ENCODE peak calls at places on chromosomes 5 and 9, in four cellular contexts. P is naive thymus-derived CD4-positive, alpha-beta T cell; Z is PC-9; V is aorta. N is an unnamed sample. For H3K27me3, the result is how much of the 10 kb centered on the place peaks cover.

GRCh38 chr5:148873690-148874485 is 47.5 kb downstream of the ADRB2 start:
- DNase-seq in V (no peak), P (no peak), Z (no peak), N (no peak)

GRCh38 chr9:79236466-79236865 is 335.3 kb upstream of the TLE4 start:
- DNase-seq in P (no peak), Z (no peak), V (no peak), N (no peak)

GRCh38 chr5:134458234-134458633 is 46.6 kb upstream of the CDKN2AIPNL start:
- DNase-seq in Z (no peak), V (peak), P (no peak), N (no peak)

GRCh38 chr9:35757527-35758275 is 3.6 kb upstream of the MSMP start:
- DNase-seq in P (no peak), V (no peak), Z (no peak), N (no peak)

GRCh38 chr9:121440265-121440664 is 59.4 kb downstream of the GGTA1 start:
- DNase-seq in V (no peak), P (no peak), Z (no peak), N (no peak)

GRCh38 chr9:131432597-131433301 is 38.9 kb downstream of the PRRC2B start:
- DNase-seq in V (no peak), P (no peak), Z (no peak), N (peak)

GRCh38 chr5:7813007-7813406 is 37.9 kb downstream of the CFAP90 start:
- DNase-seq in P (no peak), V (no peak), Z (no peak), N (no peak)

GRCh38 chr5:90224342-90224741 is 185.2 kb downstream of the CETN3 start:
- DNase-seq in P (no peak), Z (no peak), V (no peak), N (no peak)

GRCh38 chr5:74394924-74395880 is 245.3 kb downstream of the ENC1 start:
- DNase-seq in Z (peak), V (no peak), P (no peak), N (no peak)

GRCh38 chr5:112742424-112742823 is 4.7 kb downstream of the APC start:
- DNase-seq in V (no peak), Z (no peak), P (no peak), N (no peak)

GRCh38 chr9:33800886-33801285 is 5.5 kb downstream of the PRSS3 start:
- DNase-seq in P (no peak), Z (no peak), V (no peak), N (no peak)

GRCh38 chr5:151094054-151094858 is 13.4 kb upstream of the TNIP1 start:
- DNase-seq in Z (peak), P (no peak), V (no peak), N (no peak)

GRCh38 chr5:72951850-72952468 is 3.9 kb upstream of the FCHO2 start:
- DNase-seq in V (no peak), P (no peak), Z (peak), N (no peak)

GRCh38 chr9:133160742-133161541 is 2.8 kb downstream of the GBGT1 start:
- DNase-seq in Z (peak), P (no peak), V (peak), N (peak)

GRCh38 chr5:176573564-176574296 is 24.6 kb downstream of the CDHR2 start:
- DNase-seq in V (peak), P (peak), Z (no peak), N (peak)

GRCh38 chr5:158751961-158752655 is 347.6 kb downstream of the EBF1 start:
- DNase-seq in V (no peak), Z (no peak), P (no peak), N (no peak)

GRCh38 chr5:126461838-126462237 is 38.6 kb downstream of the GRAMD2B start:
- DNase-seq in V (no peak), P (no peak), Z (no peak), N (no peak)
- H3K27me3 ChIP-seq in V (under half), P (under half), Z (under half), N (under half)

GRCh38 chr9:127495884-127496555 is 44.7 kb downstream of the LRSAM1 start:
- DNase-seq in P (no peak), V (no peak), Z (no peak), N (no peak)
- H3K27ac ChIP-seq in P (no peak), V (peak), Z (no peak), N (peak)

GRCh38 chr9:68759981-68760673 is 55.1 kb downstream of the PIP5K1B start:
- DNase-seq in Z (no peak), V (no peak), P (no peak), N (no peak)
- H3K27me3 ChIP-seq in Z (under half), V (under half), P (under half), N (under half)

DNA sequence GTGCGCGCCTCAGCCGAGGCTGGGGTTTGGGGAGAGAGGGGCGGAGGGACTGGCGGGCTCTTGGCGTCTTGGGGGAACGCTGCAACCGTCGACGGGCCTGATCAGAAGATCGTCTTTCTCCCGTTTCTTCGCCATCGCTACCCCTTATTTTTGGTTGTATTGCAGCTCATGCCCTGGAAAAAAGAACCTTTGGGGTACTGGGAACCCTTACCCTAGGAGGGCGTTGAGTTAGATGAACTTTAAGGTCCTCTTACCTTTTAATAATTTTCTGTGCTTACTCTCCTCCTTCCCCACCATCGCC is 719 bp downstream of the PAIP2 start:
- DNase-seq in P (no peak), V (no peak), Z (no peak), N (no peak)
- H3K27ac ChIP-seq in P (peak), V (peak), Z (peak), N (peak)